ENCODE peak calls at places on chromosomes 3 and 15, in six cellular contexts. D is endothelial cell, J is body of pancreas, T is cardiac fibroblast, R is RWPE1, B is neural crest cell. Q is an unnamed sample.

GRCh38 chr15:90097475-90097874 is 4.8 kb downstream of the IDH2 start:
- DNase-seq in D (no peak), R (no peak), T (no peak), J (no peak), B (no peak), Q (no peak)

GRCh38 chr15:94294556-94294955 is 63.2 kb downstream of the MCTP2 start:
- DNase-seq in J (no peak), B (no peak), T (no peak), D (no peak), R (no peak), Q (no peak)

GRCh38 chr15:74489518-74490338 is 28.8 kb upstream of the UBL7 start:
- DNase-seq in B (peak), D (peak), J (peak), T (peak), R (peak), Q (peak)

GRCh38 chr3:18987862-18988447 is 160.4 kb upstream of the KCNH8 start:
- DNase-seq in B (no peak), D (no peak), T (no peak), J (peak), R (no peak), Q (no peak)

GRCh38 chr3:78889345-78889744 is 878.5 kb downstream of the ROBO1 start:
- DNase-seq in J (no peak), B (no peak), T (no peak), R (no peak), D (no peak), Q (no peak)

GRCh38 chr15:28099555-28100140 is 533 bp upstream of the OCA2 start:
- DNase-seq in D (no peak), J (no peak), B (no peak), T (no peak), R (no peak), Q (no peak)

GRCh38 chr15:68200016-68200861 is 4.9 kb downstream of the CALML4 start:
- DNase-seq in B (no peak), D (no peak), R (no peak), J (no peak), T (no peak), Q (no peak)

GRCh38 chr3:43693594-43693993 is 2.9 kb downstream of the ABHD5 start:
- DNase-seq in B (no peak), T (no peak), R (peak), J (no peak), D (no peak), Q (no peak)

GRCh38 chr3:12946661-12947316 is 105.4 kb upstream of the RPL32 start:
- DNase-seq in T (no peak), R (peak), J (no peak), B (no peak), D (no peak), Q (no peak)

GRCh38 chr3:51998774-51999173 is 3.1 kb upstream of the RPL29 start:
- DNase-seq in T (no peak), R (no peak), J (no peak), D (no peak), B (no peak), Q (no peak)

GRCh38 chr15:89119489-89120478 is 31.5 kb downstream of the ABHD2 start:
- DNase-seq in D (no peak), J (peak), T (peak), B (no peak), R (peak), Q (no peak)

GRCh38 chr3:112813016-112813415 is 33.6 kb downstream of the CD200R1L start:
- DNase-seq in D (no peak), R (no peak), J (no peak), B (no peak), T (peak), Q (no peak)

GRCh38 chr3:45000823-45001222 is 24.8 kb downstream of the EXOSC7 start:
- DNase-seq in J (no peak), D (no peak), T (no peak), R (no peak), B (no peak), Q (no peak)

GRCh38 chr3:114155370-114155821 is 23.5 kb downstream of the DRD3 start:
- DNase-seq in R (no peak), T (peak), D (peak), J (peak), B (peak), Q (no peak)

GRCh38 chr3:175662815-175663214 is 803.7 kb downstream of the NAALADL2 start:
- DNase-seq in D (no peak), T (no peak), J (no peak), R (no peak), B (no peak), Q (no peak)

GRCh38 chr3:45582407-45582806 is 12.1 kb upstream of the LIMD1 start:
- DNase-seq in J (no peak), R (no peak), B (no peak), D (no peak), T (peak), Q (no peak)

GRCh38 chr3:123559040-123559861 is 25.6 kb downstream of the HACD2 start:
- DNase-seq in B (no peak), R (peak), J (peak), D (peak), T (peak), Q (peak)

GRCh38 chr15:76169792-76170425 is 110.1 kb downstream of the TMEM266 start:
- DNase-seq in T (no peak), R (no peak), B (no peak), J (no peak), D (no peak), Q (no peak)

GRCh38 chr3:111325160-111325707 is 216.8 kb upstream of the CD96 start:
- DNase-seq in R (no peak), D (no peak), B (no peak), J (no peak), T (no peak), Q (no peak)

GRCh38 chr3:52396011-52396906 is 48.6 kb downstream of the SEMA3G start:
- DNase-seq in B (no peak), R (no peak), J (no peak), D (no peak), T (no peak), Q (no peak)

GRCh38 chr15:95235033-95235432 is 1003.7 kb downstream of the MCTP2 start:
- DNase-seq in J (no peak), D (no peak), T (no peak), R (no peak), B (no peak), Q (no peak)

GRCh38 chr3:127489357-127489756 is 101.2 kb downstream of the TPRA1 start:
- DNase-seq in D (no peak), R (no peak), J (no peak), B (no peak), T (no peak), Q (no peak)

GRCh38 chr15:73732911-73733310 is 20.2 kb downstream of the INSYN1 start:
- DNase-seq in R (no peak), T (no peak), B (no peak), J (no peak), D (no peak), Q (no peak)

GRCh38 chr3:18679226-18679625 is 254.1 kb upstream of the SATB1 start:
- DNase-seq in B (no peak), D (no peak), J (no peak), T (no peak), R (no peak), Q (no peak)

GRCh38 chr3:115436767-115437301 is 186.5 kb upstream of the GAP43 start:
- DNase-seq in R (peak), T (peak), B (no peak), D (no peak), J (no peak), Q (peak)

GRCh38 chr15:48936666-48937065 is 27.1 kb downstream of the SHC4 start:
- DNase-seq in B (no peak), D (no peak), R (no peak), J (no peak), T (peak), Q (peak)

GRCh38 chr15:89139613-89140499 is 51.6 kb downstream of the ABHD2 start:
- DNase-seq in T (no peak), J (peak), R (no peak), D (no peak), B (no peak), Q (no peak)

GRCh38 chr3:76552653-76553052 is 487.2 kb upstream of the ROBO2 start:
- DNase-seq in B (no peak), D (no peak), T (no peak), J (no peak), R (no peak), Q (no peak)

GRCh38 chr15:74200871-74201419 is 1.6 kb downstream of the STRA6 start:
- DNase-seq in D (no peak), J (no peak), T (peak), B (no peak), R (no peak), Q (peak)

GRCh38 chr15:85381850-85382751 is 1.7 kb downstream of the AKAP13 start:
- DNase-seq in T (peak), R (no peak), J (no peak), B (no peak), D (no peak), Q (no peak)

GRCh38 chr3:25534007-25534406 is 105.9 kb downstream of the RARB start:
- DNase-seq in R (no peak), B (no peak), D (no peak), J (no peak), T (no peak), Q (no peak)

GRCh38 chr15:44296625-44297524 is 8.4 kb downstream of the GOLM2 start:
- DNase-seq in D (no peak), B (no peak), T (peak), J (peak), R (peak), Q (no peak)

GRCh38 chr3:61669203-61669602 is 107.8 kb downstream of the PTPRG start:
- DNase-seq in D (no peak), R (no peak), J (no peak), B (no peak), T (no peak), Q (no peak)

GRCh38 chr3:38067508-38068233 is 28.7 kb downstream of the DLEC1 start:
- DNase-seq in D (no peak), B (no peak), J (no peak), R (no peak), T (peak), Q (no peak)

GRCh38 chr3:149534671-149535394 is 60.3 kb downstream of the TM4SF4 start:
- DNase-seq in D (no peak), T (peak), R (no peak), B (no peak), J (peak), Q (no peak)

GRCh38 chr15:47728886-47729285 is 11.6 kb downstream of the SEMA6D start:
- DNase-seq in D (no peak), T (no peak), R (no peak), J (no peak), B (no peak), Q (no peak)

GRCh38 chr3:24264748-24265158 is 229.9 kb downstream of the THRB start:
- DNase-seq in D (peak), B (no peak), T (peak), J (peak), R (peak), Q (no peak)

GRCh38 chr15:69758810-69759410 is 306.3 kb downstream of the RPLP1 start:
- DNase-seq in B (no peak), R (no peak), D (no peak), T (peak), J (peak), Q (no peak)

GRCh38 chr15:69766156-69766555 is 313.5 kb downstream of the RPLP1 start:
- DNase-seq in B (no peak), D (no peak), T (no peak), J (no peak), R (no peak), Q (no peak)

GRCh38 chr15:69760263-69760855 is 307.7 kb downstream of the RPLP1 start:
- DNase-seq in R (no peak), T (peak), B (no peak), J (no peak), D (no peak), Q (no peak)

GRCh38 chr15:69760890-69761568 is 308.4 kb downstream of the RPLP1 start:
- DNase-seq in B (no peak), J (peak), T (peak), R (peak), D (no peak), Q (peak)

GRCh38 chr15:69762373-69763148 is 309.9 kb downstream of the RPLP1 start:
- DNase-seq in B (no peak), T (peak), R (no peak), J (no peak), D (peak), Q (no peak)
- TF ChIP-seq CTCF in B (no peak), T (no peak), R (no peak), J (peak), D (no peak), Q (no peak)

GRCh38 chr15:41115652-41116115 is 396 bp downstream of the INO80 start:
- DNase-seq in D (peak), J (peak), B (no peak), T (peak), R (peak), Q (peak)

GRCh38 chr15:41116872-41117242 is 777 bp upstream of the INO80 start:
- DNase-seq in D (no peak), B (no peak), R (no peak), T (no peak), J (no peak), Q (no peak)

GRCh38 chr15:41116116-41116871 is at the start of gene INO80:
- DNase-seq in B (peak), T (peak), J (peak), D (peak), R (peak), Q (peak)

DNA sequence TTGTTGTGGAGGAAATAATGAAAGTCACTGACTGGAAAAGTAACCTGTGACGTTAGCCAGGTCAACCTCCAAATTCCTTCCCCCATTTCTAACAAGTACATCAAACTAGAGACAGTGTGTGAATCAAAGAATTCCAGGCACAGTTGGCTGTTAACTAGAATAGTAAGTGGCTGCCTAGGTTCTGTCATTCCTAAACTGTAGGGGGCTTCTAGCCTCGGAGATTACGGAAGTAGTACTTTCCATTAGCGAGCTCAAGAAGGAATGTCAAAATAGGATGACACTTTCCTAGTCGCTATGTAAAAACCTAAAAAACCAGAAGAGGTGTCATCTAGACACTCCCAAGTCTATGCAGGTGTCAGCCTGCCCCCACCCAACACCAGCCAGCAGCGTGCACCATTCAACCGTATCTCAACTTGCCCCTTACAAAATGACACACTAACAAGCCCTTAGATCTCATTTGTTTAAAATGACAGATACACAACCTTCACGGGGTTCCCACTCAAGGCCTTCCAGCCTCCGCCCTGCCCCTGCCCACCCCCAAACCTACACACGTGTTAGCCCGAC is 910 bp downstream of the INO80 start:
- DNase-seq in B (no peak), D (peak), R (peak), T (peak), J (no peak), Q (peak)
- TF ChIP-seq CTCF in B (peak), D (no peak), R (no peak), T (peak), J (no peak), Q (peak)

GRCh38 chr3:14357463-14357862 is 44.9 kb upstream of the SLC6A6 start:
- DNase-seq in D (no peak), T (no peak), R (no peak), B (no peak), J (no peak), Q (no peak)
- TF ChIP-seq CTCF in D (no peak), T (no peak), R (no peak), B (no peak), J (no peak), Q (no peak)

DNA sequence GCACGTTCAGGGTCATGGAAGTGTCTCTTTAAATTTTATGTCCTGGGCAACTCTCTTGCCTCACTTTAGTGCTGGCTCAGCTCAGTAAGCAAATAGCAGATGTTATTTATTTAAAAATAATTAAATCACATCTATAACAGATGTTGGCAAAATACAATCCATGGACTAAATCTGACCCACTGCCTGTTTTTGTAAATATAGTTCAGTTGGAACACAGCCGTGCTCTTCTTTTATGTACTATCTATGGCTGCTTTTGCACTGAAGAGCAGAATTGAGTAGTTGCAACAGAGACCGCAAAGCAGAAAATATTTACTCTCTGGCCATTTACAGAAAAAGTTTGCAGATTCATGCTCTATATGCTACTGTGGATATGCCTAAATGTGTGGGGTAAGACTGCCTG is 79.2 kb downstream of the SAMMSON start:
- DNase-seq in D (no peak), T (no peak), J (no peak), B (no peak), R (no peak), Q (peak)
- TF ChIP-seq CTCF in D (no peak), T (no peak), J (no peak), B (no peak), R (no peak), Q (no peak)

GRCh38 chr15:56767315-56767714 is 34.0 kb upstream of the ZNF280D start:
- DNase-seq in R (no peak), J (no peak), D (no peak), B (no peak), T (peak), Q (no peak)
- TF ChIP-seq CTCF in R (no peak), J (no peak), D (no peak), B (no peak), T (no peak), Q (no peak)

GRCh38 chr3:7787871-7788828 is 713.5 kb upstream of the LMCD1 start:
- DNase-seq in J (no peak), R (no peak), T (no peak), D (no peak), B (no peak), Q (no peak)
- TF ChIP-seq CTCF in J (no peak), R (no peak), T (no peak), D (no peak), B (no peak), Q (no peak)

GRCh38 chr3:133824961-133825485 is 19.4 kb downstream of the SRPRB start:
- DNase-seq in T (no peak), R (no peak), B (no peak), D (no peak), J (no peak), Q (no peak)

GRCh38 chr3:133825969-133826727 is 20.5 kb downstream of the SRPRB start:
- DNase-seq in R (no peak), D (no peak), B (no peak), J (no peak), T (no peak), Q (no peak)

GRCh38 chr3:133820129-133820528 is 14.5 kb downstream of the SRPRB start:
- DNase-seq in J (no peak), T (no peak), R (peak), B (no peak), D (no peak), Q (no peak)

GRCh38 chr3:133820889-133821675 is 15.5 kb downstream of the SRPRB start:
- DNase-seq in R (no peak), B (no peak), D (no peak), T (no peak), J (no peak), Q (no peak)

GRCh38 chr3:133821767-133822638 is 16.4 kb downstream of the SRPRB start:
- DNase-seq in R (peak), D (no peak), T (peak), B (no peak), J (peak), Q (peak)
- TF ChIP-seq CTCF in R (peak), D (no peak), T (no peak), B (no peak), J (no peak), Q (peak)

GRCh38 chr3:197518794-197519451 is 36.8 kb downstream of the BDH1 start:
- DNase-seq in T (no peak), B (no peak), D (no peak), J (no peak), R (no peak), Q (no peak)

GRCh38 chr3:197520311-197521276 is 35.2 kb downstream of the BDH1 start:
- DNase-seq in T (peak), R (peak), B (no peak), D (no peak), J (peak), Q (no peak)

GRCh38 chr3:197522183-197522715 is 33.5 kb downstream of the BDH1 start:
- DNase-seq in J (no peak), R (no peak), D (no peak), T (no peak), B (no peak), Q (no peak)

GRCh38 chr3:197521277-197522182 is 34.2 kb downstream of the BDH1 start:
- DNase-seq in R (no peak), J (no peak), D (no peak), B (no peak), T (no peak), Q (no peak)

GRCh38 chr3:197519801-197520211 is 36.0 kb downstream of the BDH1 start:
- DNase-seq in R (no peak), J (no peak), T (no peak), B (no peak), D (no peak), Q (no peak)
- TF ChIP-seq CTCF in R (no peak), J (no peak), T (no peak), B (no peak), D (no peak), Q (no peak)

DNA sequence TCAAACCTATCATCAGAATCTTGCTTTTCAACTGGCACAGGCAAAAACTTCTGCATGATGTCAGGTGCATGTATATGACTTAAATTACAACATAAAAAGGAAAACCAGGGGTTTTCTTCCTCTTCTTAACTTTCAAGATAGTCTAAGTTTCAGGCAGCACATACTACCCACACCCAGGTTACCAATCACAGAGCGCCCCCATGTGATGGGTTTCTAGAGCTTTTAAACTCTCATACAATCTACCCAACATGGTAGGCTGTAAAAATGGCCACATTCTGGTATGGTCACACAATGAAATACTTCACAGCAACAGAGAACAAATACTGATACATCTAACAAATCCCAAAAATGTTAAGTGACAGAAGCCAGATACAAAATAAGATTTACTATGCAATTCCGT is 7.4 kb downstream of the MESD start:
- DNase-seq in R (no peak), D (no peak), T (no peak), B (no peak), J (no peak), Q (no peak)
- TF ChIP-seq CTCF in R (no peak), D (no peak), T (no peak), B (no peak), J (no peak), Q (no peak)

Q was measured in AG09319.